ENCODE peak calls at places on chromosomes 11 and 22, in five cellular contexts. C is aorta; W is cardiac muscle cell; Y is naive thymus-derived CD4-positive, alpha-beta T cell; N is thyroid gland. O is an unnamed sample. For H3K4me1, the result is how much of the 10 kb centered on the place peaks cover.

GRCh38 chr11:1705121-1706052 is 8.4 kb downstream of the KRTAP5-6 start:
- DNase-seq in N (no peak), Y (no peak), C (no peak), W (no peak), O (no peak)

GRCh38 chr22:36986242-36986821 is 32.9 kb downstream of the TST start:
- DNase-seq in N (no peak), Y (peak), W (no peak), C (no peak), O (no peak)

GRCh38 chr11:44618561-44619425 is 53.3 kb downstream of the CD82 start:
- DNase-seq in N (no peak), Y (peak), C (peak), W (no peak), O (peak)

GRCh38 chr11:134668796-134669195 is 256.8 kb upstream of the B3GAT1 start:
- DNase-seq in W (no peak), Y (no peak), N (no peak), C (no peak), O (no peak)

GRCh38 chr11:6402561-6402981 is 12.3 kb downstream of the SMPD1 start:
- DNase-seq in Y (peak), C (no peak), N (no peak), W (no peak), O (no peak)

GRCh38 chr11:60781286-60782044 is 3.7 kb upstream of the MS4A10 start:
- DNase-seq in C (peak), Y (no peak), N (no peak), W (no peak), O (no peak)

GRCh38 chr11:35303596-35304392 is 115.6 kb downstream of the SLC1A2 start:
- DNase-seq in C (no peak), W (peak), Y (no peak), N (peak), O (peak)

GRCh38 chr22:29799217-29799680 is 32.1 kb downstream of the UQCR10 start:
- DNase-seq in C (peak), N (peak), W (peak), Y (no peak), O (peak)

GRCh38 chr11:78061088-78061920 is 2.4 kb upstream of the THRSP start:
- DNase-seq in W (no peak), C (no peak), Y (no peak), N (peak), O (no peak)

GRCh38 chr11:34512810-34513673 is 552 bp downstream of the ELF5 start:
- DNase-seq in N (peak), C (no peak), W (peak), Y (peak), O (peak)

GRCh38 chr22:28230682-28231081 is 311.6 kb upstream of the PITPNB start:
- DNase-seq in W (peak), C (no peak), N (no peak), Y (no peak), O (no peak)

GRCh38 chr22:48902983-48903650 is 924.6 kb downstream of the BRD1 start:
- DNase-seq in C (no peak), N (no peak), Y (no peak), W (no peak), O (peak)

GRCh38 chr11:114253771-114254170 is 42.4 kb upstream of the NNMT start:
- DNase-seq in Y (no peak), C (no peak), W (no peak), N (no peak), O (no peak)

GRCh38 chr11:131109256-131109655 is 193.0 kb upstream of the SNX19 start:
- DNase-seq in W (no peak), C (no peak), Y (no peak), N (no peak), O (no peak)

GRCh38 chr22:45290410-45290936 is 5.7 kb downstream of the UPK3A start:
- DNase-seq in Y (no peak), C (no peak), N (peak), W (peak), O (no peak)

GRCh38 chr11:32006799-32007388 is 84.0 kb upstream of the RCN1 start:
- DNase-seq in C (no peak), N (no peak), W (peak), Y (no peak), O (no peak)

GRCh38 chr11:2780850-2781412 is 81.1 kb upstream of the KCNQ1OT1 start:
- DNase-seq in C (peak), W (no peak), N (no peak), Y (peak), O (peak)

GRCh38 chr11:3840870-3841425 is at the start of gene RHOG:
- DNase-seq in W (peak), C (peak), N (peak), Y (no peak), O (peak)

GRCh38 chr22:49193901-49194465 is 633.7 kb downstream of the BRD1 start:
- DNase-seq in W (no peak), Y (no peak), N (no peak), C (peak), O (peak)

GRCh38 chr11:100576044-100577021 is 110.8 kb upstream of the ARHGAP42 start:
- DNase-seq in Y (no peak), W (peak), N (no peak), C (no peak), O (no peak)

GRCh38 chr11:6152126-6152525 is 18.0 kb downstream of the OR52B2 start:
- DNase-seq in C (no peak), N (no peak), W (no peak), Y (no peak), O (no peak)

GRCh38 chr22:42172385-42173172 is 42.0 kb upstream of the CYP2D6 start:
- DNase-seq in W (peak), N (no peak), Y (no peak), C (no peak), O (no peak)

GRCh38 chr22:20584872-20585639 is 77.6 kb downstream of the MED15 start:
- DNase-seq in N (no peak), Y (no peak), W (no peak), C (no peak), O (no peak)

GRCh38 chr11:84384637-84385227 is 1098.6 kb upstream of the CCDC90B start:
- DNase-seq in W (peak), N (peak), Y (no peak), C (no peak), O (no peak)

GRCh38 chr22:44182591-44183588 is 2.2 kb downstream of the PARVG start:
- DNase-seq in N (peak), C (no peak), W (no peak), Y (peak), O (peak)

GRCh38 chr11:86719781-86720463 is 47.5 kb upstream of the ME3 start:
- DNase-seq in Y (no peak), N (no peak), C (no peak), W (peak), O (no peak)

GRCh38 chr11:77316733-77317342 is 15.4 kb upstream of the GDPD4 start:
- DNase-seq in Y (no peak), C (no peak), W (no peak), N (no peak), O (no peak)

GRCh38 chr11:11458523-11458922 is 105.5 kb upstream of the CSNK2A3 start:
- DNase-seq in W (no peak), N (no peak), C (no peak), Y (no peak), O (no peak)

GRCh38 chr11:119666463-119667131 is 62.4 kb downstream of the NECTIN1 start:
- DNase-seq in Y (peak), W (peak), C (peak), N (peak), O (peak)

GRCh38 chr22:44685384-44686056 is 16.5 kb upstream of the PRR5 start:
- DNase-seq in N (no peak), Y (peak), C (no peak), W (peak), O (peak)

GRCh38 chr11:124415356-124415923 is 9.2 kb downstream of the OR8B4 start:
- DNase-seq in N (no peak), W (peak), Y (no peak), C (no peak), O (no peak)

GRCh38 chr11:125173027-125173426 is 8.5 kb downstream of the PKNOX2 start:
- DNase-seq in N (no peak), C (no peak), W (no peak), Y (no peak), O (no peak)

GRCh38 chr11:43150697-43151096 is 161.1 kb upstream of the API5 start:
- DNase-seq in N (no peak), C (no peak), Y (no peak), W (no peak), O (no peak)

GRCh38 chr22:36565686-36566085 is 36.7 kb upstream of the EIF3D start:
- DNase-seq in C (no peak), W (no peak), N (no peak), Y (no peak), O (no peak)

GRCh38 chr22:40525250-40525884 is 111.2 kb downstream of the MRTFA start:
- DNase-seq in W (peak), Y (peak), N (peak), C (peak), O (peak)
- H3K4me1 ChIP-seq in W (under half), Y (under half), N (under half), C (under half), O (under half)

GRCh38 chr11:121469910-121470309 is 17.1 kb upstream of the SORL1-AS1 start:
- DNase-seq in C (no peak), W (no peak), Y (no peak), N (no peak), O (no peak)
- H3K4me1 ChIP-seq in C (under half), W (under half), Y (half or more), N (under half), O (under half)

GRCh38 chr11:64241430-64242153 is 697 bp downstream of the FKBP2 start:
- DNase-seq in C (peak), N (peak), Y (peak), W (peak), O (peak)

GRCh38 chr11:64241175-64241429 is 207 bp downstream of the FKBP2 start:
- DNase-seq in Y (no peak), W (peak), C (no peak), N (no peak), O (no peak)

GRCh38 chr11:64238999-64239398 is 1.9 kb upstream of the FKBP2 start:
- DNase-seq in Y (no peak), C (no peak), W (no peak), N (no peak), O (no peak)

GRCh38 chr11:64240467-64241174 is at the start of gene FKBP2:
- DNase-seq in C (peak), W (peak), N (peak), Y (peak), O (peak)

GRCh38 chr11:64239662-64240466 is 1.0 kb upstream of the FKBP2 start:
- DNase-seq in N (no peak), W (no peak), Y (no peak), C (no peak), O (peak)
- H3K4me1 ChIP-seq in N (under half), W (under half), Y (under half), C (under half), O (under half)

GRCh38 chr22:40179535-40179934 is 1.8 kb downstream of the TNRC6B start:
- DNase-seq in N (no peak), W (no peak), C (no peak), Y (no peak), O (no peak)
- H3K4me1 ChIP-seq in N (half or more), W (half or more), C (under half), Y (under half), O (half or more)

GRCh38 chr11:122093731-122094130 is 22.3 kb downstream of the BLID start:
- DNase-seq in C (no peak), N (no peak), Y (no peak), W (peak), O (no peak)
- H3K4me1 ChIP-seq in C (under half), N (under half), Y (under half), W (under half), O (under half)